ENCODE peak calls at places on chromosomes 12 and 14, in five cellular contexts. R is left ventricle myocardium inferior; N is CD8-positive, alpha-beta T cell; F is endodermal cell; S is heart right ventricle. Q is an unnamed sample.

GRCh38 chr12:8628731-8629130 is 16.1 kb upstream of the AICDA start:
- DNase-seq in R (no peak), N (no peak), F (peak; percentile 47), S (no peak), Q (no peak)

GRCh38 chr14:94612174-94612573 is at the start of gene SERPINA3:
- DNase-seq in R (no peak), N (no peak), F (no peak), S (no peak), Q (no peak)

GRCh38 chr12:31204995-31205582 is 120.9 kb downstream of the SINHCAF start:
- DNase-seq in R (no peak), N (no peak), F (no peak), S (no peak), Q (no peak)

GRCh38 chr12:124458220-124458991 is 109.0 kb downstream of the NCOR2 start:
- DNase-seq in R (no peak), N (no peak), F (no peak), S (no peak), Q (no peak)

GRCh38 chr12:94204647-94205247 is 56.4 kb downstream of the PLXNC1 start:
- DNase-seq in R (no peak), N (no peak), F (peak; percentile 45), S (no peak), Q (no peak)

GRCh38 chr12:120905856-120906384 is 1.8 kb upstream of the SPPL3 start:
- DNase-seq in R (no peak), N (no peak), F (peak; percentile 45), S (no peak), Q (no peak)

GRCh38 chr14:20400965-20401593 is 12.2 kb downstream of the TEP1 start:
- DNase-seq in R (no peak), N (no peak), F (no peak), S (no peak), Q (no peak)

GRCh38 chr12:103944964-103945363 is 14.8 kb downstream of the HSP90B1 start:
- DNase-seq in R (no peak), N (no peak), F (no peak), S (no peak), Q (no peak)

GRCh38 chr12:98561846-98562245 is 31.6 kb upstream of the SLC25A3 start:
- DNase-seq in R (no peak), N (no peak), F (no peak), S (no peak), Q (no peak)

GRCh38 chr12:89350260-89350659 is 2.0 kb downstream of the DUSP6 start:
- DNase-seq in R (no peak), N (no peak), F (no peak), S (no peak), Q (no peak)

GRCh38 chr12:5715076-5715475 is 230.0 kb downstream of the ANO2 start:
- DNase-seq in R (no peak), N (no peak), F (no peak), S (no peak), Q (no peak)

GRCh38 chr14:24378981-24379906 is 11.3 kb downstream of the NFATC4 start:
- DNase-seq in R (no peak), N (no peak), F (no peak), S (no peak), Q (no peak)

GRCh38 chr12:45324391-45324790 is 108.5 kb downstream of the ANO6 start:
- DNase-seq in R (no peak), N (no peak), F (no peak), S (no peak), Q (no peak)

GRCh38 chr14:39233680-39234326 is at the start of gene MIA2:
- DNase-seq in R (no peak), N (no peak), F (no peak), S (no peak), Q (no peak)

GRCh38 chr14:100237735-100238418 is 1.1 kb upstream of the YY1 start:
- DNase-seq in R (peak; percentile 37), N (peak; percentile 49), F (peak; percentile 83), S (peak; percentile 70), Q (peak; percentile 44)

GRCh38 chr14:76456200-76456599 is 80.3 kb downstream of the ESRRB start:
- DNase-seq in R (no peak), N (no peak), F (peak; percentile 85), S (peak; percentile 47), Q (peak; percentile 28)

GRCh38 chr12:32399373-32400113 is at the start of gene FGD4:
- DNase-seq in R (peak; percentile 90), N (peak; percentile 40), F (peak; percentile 99), S (peak; percentile 84), Q (peak; percentile 88)

GRCh38 chr12:59322473-59322872 is 273.4 kb upstream of the SLC16A7 start:
- DNase-seq in R (no peak), N (no peak), F (peak; percentile 54), S (no peak), Q (no peak)

GRCh38 chr14:78227466-78228077 is 57.4 kb downstream of the NRXN3 start:
- DNase-seq in R (no peak), N (no peak), F (peak; percentile 67), S (no peak), Q (no peak)

GRCh38 chr12:19482551-19483109 is 43.3 kb downstream of the AEBP2 start:
- DNase-seq in R (no peak), N (peak; percentile 50), F (peak; percentile 83), S (peak; percentile 7), Q (no peak)

GRCh38 chr12:115752913-115753726 is 524.4 kb downstream of the MED13L start:
- DNase-seq in R (no peak), N (no peak), F (peak; percentile 78), S (peak; percentile 59), Q (peak; percentile 63)

GRCh38 chr12:53985900-53986685 is 1.1 kb downstream of the HOXC10 start:
- DNase-seq in R (no peak), N (no peak), F (peak; percentile 82), S (no peak), Q (no peak)

GRCh38 chr12:2666846-2667245 is 127.9 kb upstream of the FKBP4 start:
- DNase-seq in R (no peak), N (no peak), F (peak; percentile 28), S (no peak), Q (no peak)

GRCh38 chr12:105946541-105946940 is 192.2 kb downstream of the NUAK1 start:
- DNase-seq in R (peak; percentile 60), N (no peak), F (no peak), S (peak; percentile 66), Q (no peak)

GRCh38 chr12:38823743-38824142 is 81.6 kb downstream of the CPNE8 start:
- DNase-seq in R (no peak), N (no peak), F (no peak), S (no peak), Q (no peak)

GRCh38 chr14:100612879-100613455 is 25.8 kb upstream of the BEGAIN start:
- DNase-seq in R (no peak), N (no peak), F (peak; percentile 18), S (no peak), Q (no peak)

GRCh38 chr12:103884316-103884715 is 43.3 kb upstream of the NT5DC3 start:
- DNase-seq in R (no peak), N (peak; percentile 66), F (no peak), S (no peak), Q (no peak)

GRCh38 chr12:1013618-1014489 is 22.8 kb downstream of the ERC1 start:
- DNase-seq in R (no peak), N (no peak), F (no peak), S (no peak), Q (no peak)

GRCh38 chr14:104863923-104864266 is 1.2 kb upstream of the CEP170B start:
- DNase-seq in R (no peak), N (no peak), F (no peak), S (no peak), Q (no peak)

DNA sequence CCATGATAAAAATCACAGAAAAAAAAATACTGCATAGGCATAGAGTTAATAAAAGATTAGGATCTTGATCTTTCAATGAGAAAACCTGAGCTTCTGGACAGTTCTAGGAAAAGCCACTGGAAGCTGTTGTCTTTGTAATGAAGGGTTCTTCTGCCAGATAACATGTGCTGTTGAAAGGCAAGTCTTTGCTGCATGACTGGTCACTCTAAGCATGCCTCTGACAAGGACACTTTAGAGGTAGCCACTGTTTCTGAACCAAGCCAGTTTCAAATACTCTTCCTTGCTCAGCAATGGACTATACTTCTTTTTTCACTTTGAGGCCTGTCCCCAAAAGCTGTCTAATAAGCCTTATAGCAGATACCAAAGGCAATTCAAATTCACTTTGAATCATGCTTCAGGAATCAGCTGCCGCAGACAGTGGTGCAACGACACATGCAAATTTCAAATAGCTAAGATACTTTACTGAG is 70.2 kb downstream of the BTG1 start:
- DNase-seq in R (no peak), N (no peak), F (no peak), S (no peak), Q (no peak)
- H3K4me1 ChIP-seq in R (peaks cover 53% of the 10 kb centered on the region), N (peaks cover 31% of the 10 kb centered on the region), F (no peaks in the 10 kb centered on the region), S (peaks cover 48% of the 10 kb centered on the region), Q (peaks cover 11% of the 10 kb centered on the region)

DNA sequence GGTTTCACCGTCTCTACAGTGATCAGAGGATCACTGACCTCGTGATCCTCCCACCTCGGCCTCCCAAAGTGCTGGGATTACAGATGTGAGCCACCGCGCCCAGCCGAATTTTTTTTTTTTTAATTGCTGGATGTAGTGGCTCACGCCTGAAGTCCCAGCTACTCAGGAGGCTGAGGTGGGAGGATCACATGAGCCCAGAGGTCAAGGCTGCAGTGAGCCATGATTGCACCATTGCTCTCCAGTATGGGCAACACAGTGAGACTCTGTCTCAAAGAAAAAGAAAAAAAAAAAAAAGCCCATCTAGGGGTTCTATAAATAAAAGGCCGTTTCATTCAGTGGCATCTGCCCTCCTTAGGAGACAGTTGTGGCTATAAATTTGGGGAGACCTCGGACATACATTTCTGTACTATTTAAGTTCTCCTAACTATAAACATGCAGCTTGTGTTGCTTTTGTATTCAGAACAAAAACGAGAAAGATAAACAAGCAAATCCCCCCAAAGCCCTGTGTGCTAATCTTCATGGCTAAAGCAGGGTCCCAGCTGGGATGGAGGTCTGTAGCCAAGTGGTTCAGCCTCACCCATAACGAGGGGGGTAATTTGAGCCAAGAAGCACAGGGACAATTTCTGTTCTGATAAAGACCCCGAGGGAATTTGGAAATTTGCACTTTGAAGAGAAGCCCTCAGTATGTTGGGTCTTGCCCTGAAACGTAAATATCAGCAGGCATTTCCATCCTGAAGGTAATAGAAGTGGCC is 35.0 kb upstream of the BCL7A start:
- DNase-seq in R (no peak), N (no peak), F (no peak), S (no peak), Q (no peak)
- H3K4me1 ChIP-seq in R (no peaks in the 10 kb centered on the region), N (no peaks in the 10 kb centered on the region), F (no peaks in the 10 kb centered on the region), S (no peaks in the 10 kb centered on the region), Q (no peaks in the 10 kb centered on the region)

GRCh38 chr14:43900173-43900655 is 606.9 kb downstream of the FSCB start:
- DNase-seq in R (no peak), N (no peak), F (peak; percentile 32), S (no peak), Q (no peak)

GRCh38 chr14:43898709-43899108 is 608.4 kb downstream of the FSCB start:
- DNase-seq in R (no peak), N (no peak), F (no peak), S (no peak), Q (peak; percentile 43)

GRCh38 chr14:43896044-43896443 is 611.0 kb downstream of the FSCB start:
- DNase-seq in R (no peak), N (no peak), F (peak; percentile 59), S (no peak), Q (no peak)

DNA sequence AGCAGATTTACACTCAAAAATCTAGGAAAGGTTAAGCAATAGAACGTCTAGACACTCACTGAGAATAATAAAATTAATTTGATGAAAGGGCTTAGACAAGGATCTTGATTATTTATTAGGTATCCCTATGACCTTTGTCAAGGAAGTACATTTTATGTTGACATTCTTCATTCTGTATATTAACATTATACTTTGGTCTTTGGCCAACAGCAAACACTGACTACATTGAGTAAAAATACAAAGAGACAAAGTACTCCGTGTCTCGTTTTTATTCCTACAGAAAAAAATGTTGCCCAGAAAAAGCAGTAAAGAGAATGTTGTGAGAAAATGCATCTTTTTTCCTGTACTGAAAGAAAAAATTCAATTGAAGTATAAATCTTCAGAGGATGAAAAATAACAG is 605.1 kb downstream of the FSCB start:
- DNase-seq in R (no peak), N (no peak), F (no peak), S (no peak), Q (no peak)
- H3K4me1 ChIP-seq in R (no peaks in the 10 kb centered on the region), N (no peaks in the 10 kb centered on the region), F (no peaks in the 10 kb centered on the region), S (no peaks in the 10 kb centered on the region), Q (no peaks in the 10 kb centered on the region)

GRCh38 chr14:92584856-92585255 is 71.3 kb downstream of the RIN3 start:
- DNase-seq in R (no peak), N (no peak), F (no peak), S (no peak), Q (no peak)
- H3K4me1 ChIP-seq in R (peaks cover 38% of the 10 kb centered on the region), N (peaks cover 93% of the 10 kb centered on the region), F (no peaks in the 10 kb centered on the region), S (peaks cover 27% of the 10 kb centered on the region), Q (no peaks in the 10 kb centered on the region)

Q was measured in HAP-1.